ENCODE peak calls at places on chromosomes 1 and 21, in four cellular contexts. One of them, this sample, is unnamed. For H3K4me1, the result is how much of the 10 kb centered on the place peaks cover.

GRCh38 chr1:37599940-37600339 is 4.2 kb upstream of the GNL2 start:
- DNase-seq in right lobe of liver: no peak
- DNase-seq in tibial artery: no peak
- DNase-seq in transverse colon: no peak
- DNase-seq in this sample: no peak

GRCh38 chr1:243848165-243849088 is 1.6 kb downstream of the AKT3 start:
- DNase-seq in transverse colon: no peak
- DNase-seq in tibial artery: no peak
- DNase-seq in right lobe of liver: no peak
- DNase-seq in this sample: no peak

GRCh38 chr21:45927851-45928850 is 53.4 kb upstream of the COL6A1 start:
- DNase-seq in tibial artery: no peak
- DNase-seq in transverse colon: no peak
- DNase-seq in right lobe of liver: no peak
- DNase-seq in this sample: no peak

GRCh38 chr1:229832695-229833094 is 206.6 kb downstream of the URB2 start:
- DNase-seq in right lobe of liver: no peak
- DNase-seq in tibial artery: no peak
- DNase-seq in transverse colon: no peak
- DNase-seq in this sample: no peak

GRCh38 chr1:96002969-96003964 is 718.3 kb upstream of the PTBP2 start:
- DNase-seq in transverse colon: no peak
- DNase-seq in right lobe of liver: no peak
- DNase-seq in tibial artery: no peak
- DNase-seq in this sample: no peak

GRCh38 chr1:239872554-239872953 is 219.1 kb upstream of the FMN2 start:
- DNase-seq in right lobe of liver: no peak
- DNase-seq in tibial artery: no peak
- DNase-seq in transverse colon: no peak
- DNase-seq in this sample: no peak

GRCh38 chr1:1946540-1946939 is 27.5 kb upstream of the TMEM52 start:
- DNase-seq in transverse colon: no peak
- DNase-seq in tibial artery: no peak
- DNase-seq in right lobe of liver: peak
- DNase-seq in this sample: peak

GRCh38 chr1:30727796-30728195 is 4.4 kb upstream of the MATN1 start:
- DNase-seq in transverse colon: no peak
- DNase-seq in right lobe of liver: no peak
- DNase-seq in tibial artery: no peak
- DNase-seq in this sample: no peak

GRCh38 chr1:30323841-30324240 is 399.5 kb downstream of the MATN1 start:
- DNase-seq in right lobe of liver: no peak
- DNase-seq in transverse colon: no peak
- DNase-seq in tibial artery: no peak
- DNase-seq in this sample: no peak

GRCh38 chr1:172781513-172782140 is 122.7 kb downstream of the FASLG start:
- DNase-seq in right lobe of liver: no peak
- DNase-seq in transverse colon: no peak
- DNase-seq in tibial artery: no peak
- DNase-seq in this sample: no peak

DNA sequence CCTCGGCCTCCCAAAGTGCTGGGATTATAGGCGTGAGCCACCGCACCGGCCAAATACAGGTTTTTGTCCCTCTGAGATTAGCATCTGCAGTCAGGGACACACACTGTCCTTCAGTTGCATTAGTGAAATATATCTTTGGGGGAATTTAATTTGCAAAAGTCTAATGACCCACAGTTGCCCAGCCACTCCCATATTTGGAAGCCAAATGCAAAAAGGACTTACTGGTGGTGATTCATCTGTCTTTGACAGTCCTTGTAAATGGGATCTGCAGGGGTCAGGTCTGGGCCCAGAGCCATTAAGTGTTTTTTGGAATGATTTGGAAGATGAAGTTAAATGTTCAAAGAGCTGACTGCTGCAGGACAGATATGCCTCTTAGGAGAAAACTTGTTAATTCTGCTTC is 44.6 kb upstream of the DNASE2B start:
- DNase-seq in tibial artery: no peak
- DNase-seq in right lobe of liver: no peak
- DNase-seq in transverse colon: no peak
- DNase-seq in this sample: no peak
- H3K27ac ChIP-seq in tibial artery: no peak
- H3K27ac ChIP-seq in right lobe of liver: no peak
- H3K27ac ChIP-seq in transverse colon: no peak
- H3K27ac ChIP-seq in this sample: no peak

DNA sequence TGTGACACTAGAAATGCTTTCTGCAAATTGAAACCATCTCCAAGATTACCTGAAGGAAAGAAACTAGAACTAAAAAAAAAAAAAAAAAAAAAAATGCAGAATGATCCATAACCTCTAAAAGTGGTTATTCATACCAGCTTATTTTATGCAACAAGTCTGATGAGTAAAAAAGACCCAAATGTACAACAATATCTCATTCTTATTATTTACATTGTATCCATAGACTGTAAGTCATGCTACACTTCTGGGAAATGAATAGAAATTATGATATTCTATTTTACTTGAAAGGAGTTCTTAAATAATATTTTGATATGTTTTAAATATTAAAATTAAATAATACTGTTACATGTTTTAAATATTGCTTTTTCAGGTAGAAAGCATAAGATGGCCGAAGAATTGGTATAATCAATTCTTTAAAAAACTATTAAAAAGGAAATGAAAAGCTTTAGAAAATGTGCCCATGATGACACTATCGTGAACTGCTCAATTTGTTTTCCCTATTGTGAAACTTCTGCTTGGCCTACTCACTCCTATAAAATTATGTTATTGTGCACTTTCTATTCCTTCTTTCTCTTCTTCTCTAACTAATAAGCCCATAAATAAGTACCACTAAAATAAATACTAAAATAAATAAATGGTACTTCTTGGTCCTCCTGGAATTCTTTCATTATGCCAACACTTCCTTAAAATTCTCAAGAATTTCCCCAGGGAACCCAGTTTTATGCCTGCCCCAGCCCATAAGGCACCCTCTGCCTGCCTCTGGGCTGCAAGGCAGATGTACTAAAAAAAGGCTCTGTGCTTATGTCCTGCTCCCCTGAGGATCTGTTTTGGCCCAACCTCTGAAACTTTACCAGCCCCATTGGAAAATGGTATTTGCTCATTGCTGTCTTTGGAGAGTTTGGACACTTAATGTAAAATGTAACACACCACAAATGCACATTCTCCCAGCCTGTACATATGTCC is 18.1 kb downstream of the SAMSN1 start:
- DNase-seq in tibial artery: no peak
- DNase-seq in right lobe of liver: no peak
- DNase-seq in transverse colon: no peak
- DNase-seq in this sample: no peak
- H3K4me1 ChIP-seq in tibial artery: under half
- H3K4me1 ChIP-seq in right lobe of liver: under half
- H3K4me1 ChIP-seq in transverse colon: under half
- H3K4me1 ChIP-seq in this sample: under half

DNA sequence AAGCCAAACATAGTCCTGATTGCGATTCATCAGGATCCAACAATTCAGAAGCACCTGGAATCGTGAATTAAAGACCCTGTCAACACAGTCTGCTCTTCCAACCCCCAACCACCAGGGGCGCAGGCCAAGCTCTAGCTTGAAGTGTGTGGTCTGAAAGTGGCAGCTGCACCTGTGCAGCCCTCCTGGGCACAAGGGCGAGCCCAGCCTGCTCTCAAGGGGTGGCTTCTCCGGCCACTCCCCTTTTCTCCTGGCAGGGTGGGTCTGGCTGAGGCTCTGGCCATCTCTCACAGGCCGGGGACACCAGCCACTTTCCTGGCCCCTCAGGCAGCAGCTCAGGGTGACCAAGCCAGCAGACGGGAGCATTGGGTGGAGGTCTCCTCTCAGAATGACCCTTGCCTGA is 62.3 kb downstream of the SLC66A1 start:
- DNase-seq in transverse colon: no peak
- DNase-seq in tibial artery: no peak
- DNase-seq in right lobe of liver: no peak
- DNase-seq in this sample: no peak
- TF ChIP-seq CTCF in transverse colon: peak
- TF ChIP-seq CTCF in tibial artery: no peak
- TF ChIP-seq CTCF in right lobe of liver: no peak
- TF ChIP-seq CTCF in this sample: no peak

GRCh38 chr1:36322085-36322785 is 1.2 kb downstream of the EVA1B start:
- DNase-seq in transverse colon: no peak
- DNase-seq in tibial artery: no peak
- DNase-seq in right lobe of liver: no peak
- DNase-seq in this sample: no peak

GRCh38 chr1:36322786-36323635 is 434 bp downstream of the EVA1B start:
- DNase-seq in transverse colon: peak
- DNase-seq in right lobe of liver: peak
- DNase-seq in tibial artery: peak
- DNase-seq in this sample: peak

GRCh38 chr1:36320767-36321118 is 2.7 kb downstream of the EVA1B start:
- DNase-seq in right lobe of liver: no peak
- DNase-seq in tibial artery: no peak
- DNase-seq in transverse colon: no peak
- DNase-seq in this sample: no peak

GRCh38 chr1:36321119-36321951 is 2.1 kb downstream of the EVA1B start:
- DNase-seq in tibial artery: peak
- DNase-seq in transverse colon: peak
- DNase-seq in right lobe of liver: peak
- DNase-seq in this sample: no peak

GRCh38 chr1:36320291-36320758 is 3.1 kb downstream of the EVA1B start:
- DNase-seq in tibial artery: no peak
- DNase-seq in transverse colon: no peak
- DNase-seq in right lobe of liver: no peak
- DNase-seq in this sample: no peak
- H3K27ac ChIP-seq in tibial artery: peak
- H3K27ac ChIP-seq in transverse colon: peak
- H3K27ac ChIP-seq in right lobe of liver: no peak
- H3K27ac ChIP-seq in this sample: no peak

GRCh38 chr1:227947425-227947677 is 381 bp downstream of the WNT9A start:
- DNase-seq in tibial artery: no peak
- DNase-seq in right lobe of liver: no peak
- DNase-seq in transverse colon: no peak
- DNase-seq in this sample: peak

GRCh38 chr1:227949341-227949921 is 1.7 kb upstream of the WNT9A start:
- DNase-seq in right lobe of liver: peak
- DNase-seq in transverse colon: no peak
- DNase-seq in tibial artery: no peak
- DNase-seq in this sample: no peak

GRCh38 chr1:227946624-227947424 is 908 bp downstream of the WNT9A start:
- DNase-seq in right lobe of liver: peak
- DNase-seq in transverse colon: peak
- DNase-seq in tibial artery: peak
- DNase-seq in this sample: peak

GRCh38 chr1:227948493-227949260 is 945 bp upstream of the WNT9A start:
- DNase-seq in right lobe of liver: peak
- DNase-seq in tibial artery: no peak
- DNase-seq in transverse colon: no peak
- DNase-seq in this sample: no peak

DNA sequence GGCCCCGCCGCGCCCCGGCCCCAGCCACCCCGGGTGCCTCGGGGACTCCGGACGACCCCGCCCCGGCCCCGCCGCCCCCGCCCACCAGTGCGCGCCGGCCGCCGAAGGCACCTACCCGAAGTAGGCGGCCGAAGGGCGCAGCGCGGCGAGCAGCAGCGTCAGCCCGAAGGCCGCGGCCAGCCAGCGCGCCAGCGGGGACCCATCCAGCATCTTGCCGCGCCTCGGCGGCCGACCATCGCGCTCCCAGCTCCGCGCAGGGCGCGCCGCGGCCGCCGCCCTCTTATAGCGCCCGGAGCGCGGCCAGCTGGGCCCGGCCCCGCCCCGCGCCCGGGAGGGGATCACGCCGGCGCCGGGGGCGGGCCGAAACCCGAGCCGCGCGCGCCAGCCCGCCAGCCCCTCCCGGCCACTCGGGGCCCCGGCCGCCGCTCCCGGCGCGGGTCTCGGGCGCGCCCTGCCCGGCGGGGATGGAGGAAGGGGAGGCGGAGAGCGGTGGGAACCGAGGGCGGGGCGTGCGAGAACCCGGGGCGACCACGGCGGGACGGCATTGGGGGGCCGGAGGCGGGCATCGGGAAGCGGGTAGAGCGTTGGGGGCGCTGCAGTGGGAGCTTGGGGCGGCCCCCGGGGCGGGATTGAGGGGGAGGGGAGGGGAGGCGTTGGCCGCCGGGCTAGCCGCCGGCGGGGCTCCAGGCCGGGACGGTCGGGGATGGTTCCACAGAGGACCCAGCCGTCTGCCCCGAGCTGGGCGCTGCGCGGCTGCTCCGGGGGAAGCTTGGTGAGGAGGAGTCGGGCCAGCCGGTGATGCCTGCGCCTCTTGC is at the start of gene WNT9A:
- DNase-seq in right lobe of liver: peak
- DNase-seq in transverse colon: peak
- DNase-seq in tibial artery: no peak
- DNase-seq in this sample: peak
- H3K4me1 ChIP-seq in right lobe of liver: under half
- H3K4me1 ChIP-seq in transverse colon: under half
- H3K4me1 ChIP-seq in tibial artery: under half
- H3K4me1 ChIP-seq in this sample: under half

GRCh38 chr1:204619721-204620120 is 65.8 kb downstream of the LRRN2 start:
- DNase-seq in right lobe of liver: no peak
- DNase-seq in transverse colon: peak
- DNase-seq in tibial artery: no peak
- DNase-seq in this sample: no peak
- TF ChIP-seq CTCF in right lobe of liver: peak
- TF ChIP-seq CTCF in transverse colon: no peak
- TF ChIP-seq CTCF in tibial artery: no peak
- TF ChIP-seq CTCF in this sample: no peak

GRCh38 chr1:184408580-184408979 is 21.8 kb downstream of the C1orf21 start:
- DNase-seq in tibial artery: no peak
- DNase-seq in transverse colon: no peak
- DNase-seq in right lobe of liver: no peak
- DNase-seq in this sample: no peak
- H3K27ac ChIP-seq in tibial artery: no peak
- H3K27ac ChIP-seq in transverse colon: peak
- H3K27ac ChIP-seq in right lobe of liver: no peak
- H3K27ac ChIP-seq in this sample: no peak

GRCh38 chr1:84165566-84165965 is 21.5 kb downstream of the PRKACB start:
- DNase-seq in right lobe of liver: no peak
- DNase-seq in tibial artery: no peak
- DNase-seq in transverse colon: no peak
- DNase-seq in this sample: no peak
- H3K4me1 ChIP-seq in right lobe of liver: under half
- H3K4me1 ChIP-seq in tibial artery: under half
- H3K4me1 ChIP-seq in transverse colon: under half
- H3K4me1 ChIP-seq in this sample: under half

GRCh38 chr1:72557446-72558049 is 275.2 kb upstream of the NEGR1 start:
- DNase-seq in right lobe of liver: no peak
- DNase-seq in tibial artery: no peak
- DNase-seq in transverse colon: no peak
- DNase-seq in this sample: no peak
- TF ChIP-seq CTCF in right lobe of liver: no peak
- TF ChIP-seq CTCF in tibial artery: no peak
- TF ChIP-seq CTCF in transverse colon: no peak
- TF ChIP-seq CTCF in this sample: no peak

GRCh38 chr1:3073520-3074296 is 4.7 kb downstream of the PRDM16 start:
- DNase-seq in transverse colon: no peak
- DNase-seq in right lobe of liver: no peak
- DNase-seq in tibial artery: no peak
- DNase-seq in this sample: peak
- H3K27ac ChIP-seq in transverse colon: no peak
- H3K27ac ChIP-seq in right lobe of liver: no peak
- H3K27ac ChIP-seq in tibial artery: peak
- H3K27ac ChIP-seq in this sample: peak